ENCODE peak calls at places on chromosomes 7 and 10, in four cellular contexts. One of them, this sample, is unnamed. For H3K36me3, the result is how much of the 10 kb centered on the place peaks cover.

GRCh38 chr10:124875596-124875995 is 66.3 kb upstream of the ZRANB1 start:
- DNase-seq in H1: no peak
- DNase-seq in GM12878: no peak
- DNase-seq in HepG2: no peak
- DNase-seq in this sample: no peak

GRCh38 chr7:116802784-116803183 is 59.6 kb upstream of the CAPZA2 start:
- DNase-seq in H1: no peak
- DNase-seq in GM12878: no peak
- DNase-seq in HepG2: peak
- DNase-seq in this sample: no peak

GRCh38 chr10:124356706-124357582 is 61.8 kb downstream of the OAT start:
- DNase-seq in H1: no peak
- DNase-seq in GM12878: no peak
- DNase-seq in HepG2: no peak
- DNase-seq in this sample: no peak

GRCh38 chr7:36507868-36508440 is 118.3 kb downstream of the ANLN start:
- DNase-seq in H1: no peak
- DNase-seq in GM12878: no peak
- DNase-seq in HepG2: no peak
- DNase-seq in this sample: no peak

GRCh38 chr10:4804505-4804904 is 21.5 kb upstream of the AKR1E2 start:
- DNase-seq in GM12878: no peak
- DNase-seq in HepG2: no peak
- DNase-seq in H1: no peak
- DNase-seq in this sample: no peak

GRCh38 chr7:103395071-103395470 is 47.6 kb downstream of the PSMC2 start:
- DNase-seq in GM12878: no peak
- DNase-seq in HepG2: no peak
- DNase-seq in H1: no peak
- DNase-seq in this sample: no peak

GRCh38 chr7:116687801-116688201 is 15.8 kb downstream of the MET start:
- DNase-seq in GM12878: no peak
- DNase-seq in HepG2: peak
- DNase-seq in H1: no peak
- DNase-seq in this sample: no peak

GRCh38 chr10:122879339-122880273 is at the start of gene FAM24B:
- DNase-seq in H1: peak
- DNase-seq in HepG2: peak
- DNase-seq in GM12878: peak
- DNase-seq in this sample: peak

GRCh38 chr7:95246935-95247370 is 77.4 kb downstream of the PON1 start:
- DNase-seq in HepG2: peak
- DNase-seq in GM12878: peak
- DNase-seq in H1: peak
- DNase-seq in this sample: peak

GRCh38 chr7:148356303-148356702 is 234.3 kb upstream of the C7orf33 start:
- DNase-seq in GM12878: no peak
- DNase-seq in H1: peak
- DNase-seq in HepG2: no peak
- DNase-seq in this sample: no peak

GRCh38 chr7:17099083-17099973 is 199.1 kb upstream of the AHR start:
- DNase-seq in GM12878: no peak
- DNase-seq in H1: no peak
- DNase-seq in HepG2: peak
- DNase-seq in this sample: no peak

GRCh38 chr10:75350791-75351190 is 50.8 kb downstream of the ZNF503 start:
- DNase-seq in HepG2: no peak
- DNase-seq in GM12878: no peak
- DNase-seq in H1: no peak
- DNase-seq in this sample: no peak

GRCh38 chr7:137626469-137627067 is 220.2 kb downstream of the DGKI start:
- DNase-seq in HepG2: peak
- DNase-seq in GM12878: peak
- DNase-seq in H1: peak
- DNase-seq in this sample: peak

GRCh38 chr7:137996386-137996851 is 5.5 kb downstream of the CREB3L2 start:
- DNase-seq in GM12878: no peak
- DNase-seq in H1: no peak
- DNase-seq in HepG2: no peak
- DNase-seq in this sample: no peak

GRCh38 chr10:69090687-69091450 is 3.0 kb downstream of the SRGN start:
- DNase-seq in HepG2: no peak
- DNase-seq in GM12878: no peak
- DNase-seq in H1: no peak
- DNase-seq in this sample: no peak

GRCh38 chr10:19817251-19818046 is 1.2 kb downstream of the PLXDC2 start:
- DNase-seq in H1: no peak
- DNase-seq in HepG2: no peak
- DNase-seq in GM12878: no peak
- DNase-seq in this sample: no peak

GRCh38 chr10:42790835-42791234 is 8.2 kb downstream of the BMS1 start:
- DNase-seq in HepG2: no peak
- DNase-seq in H1: no peak
- DNase-seq in GM12878: no peak
- DNase-seq in this sample: peak

GRCh38 chr10:42801135-42801534 is 18.5 kb downstream of the BMS1 start:
- DNase-seq in GM12878: no peak
- DNase-seq in HepG2: no peak
- DNase-seq in H1: no peak
- DNase-seq in this sample: no peak

GRCh38 chr10:42795701-42796100 is 13.1 kb downstream of the BMS1 start:
- DNase-seq in GM12878: no peak
- DNase-seq in HepG2: no peak
- DNase-seq in H1: no peak
- DNase-seq in this sample: no peak
- H3K36me3 ChIP-seq in GM12878: half or more
- H3K36me3 ChIP-seq in HepG2: under half
- H3K36me3 ChIP-seq in H1: half or more
- H3K36me3 ChIP-seq in this sample: half or more

GRCh38 chr10:130167707-130168106 is 31.5 kb downstream of the GLRX3 start:
- DNase-seq in H1: no peak
- DNase-seq in HepG2: no peak
- DNase-seq in GM12878: no peak
- DNase-seq in this sample: no peak

GRCh38 chr10:130171196-130171595 is 35.0 kb downstream of the GLRX3 start:
- DNase-seq in GM12878: no peak
- DNase-seq in HepG2: no peak
- DNase-seq in H1: no peak
- DNase-seq in this sample: no peak

GRCh38 chr10:130174343-130174742 is 38.2 kb downstream of the GLRX3 start:
- DNase-seq in HepG2: no peak
- DNase-seq in GM12878: no peak
- DNase-seq in H1: no peak
- DNase-seq in this sample: no peak

GRCh38 chr10:130167193-130167592 is 31.0 kb downstream of the GLRX3 start:
- DNase-seq in HepG2: no peak
- DNase-seq in GM12878: no peak
- DNase-seq in H1: no peak
- DNase-seq in this sample: no peak

GRCh38 chr10:130169136-130169888 is 33.1 kb downstream of the GLRX3 start:
- DNase-seq in GM12878: no peak
- DNase-seq in H1: no peak
- DNase-seq in HepG2: no peak
- DNase-seq in this sample: no peak
- TF ChIP-seq SUZ12 in GM12878: no peak
- TF ChIP-seq SUZ12 in H1: no peak
- TF ChIP-seq SUZ12 in HepG2: no peak
- TF ChIP-seq SUZ12 in this sample: no peak

GRCh38 chr7:124784879-124785818 is 19.6 kb upstream of the GPR37 start:
- DNase-seq in GM12878: no peak
- DNase-seq in H1: no peak
- DNase-seq in HepG2: peak
- DNase-seq in this sample: peak
- TF ChIP-seq YY1 in GM12878: peak
- TF ChIP-seq YY1 in H1: peak
- TF ChIP-seq YY1 in HepG2: no peak
- TF ChIP-seq YY1 in this sample: no peak

GRCh38 chr10:1043532-1043995 is 5.4 kb downstream of the IDI1 start:
- DNase-seq in GM12878: peak
- DNase-seq in H1: no peak
- DNase-seq in HepG2: no peak
- DNase-seq in this sample: no peak
- H3K36me3 ChIP-seq in GM12878: under half
- H3K36me3 ChIP-seq in H1: under half
- H3K36me3 ChIP-seq in HepG2: under half
- H3K36me3 ChIP-seq in this sample: half or more

GRCh38 chr7:85074992-85075391 is 111.9 kb downstream of the SEMA3D start:
- DNase-seq in H1: no peak
- DNase-seq in HepG2: no peak
- DNase-seq in GM12878: no peak
- DNase-seq in this sample: no peak

GRCh38 chr7:85067371-85067770 is 119.5 kb downstream of the SEMA3D start:
- DNase-seq in HepG2: no peak
- DNase-seq in H1: no peak
- DNase-seq in GM12878: no peak
- DNase-seq in this sample: no peak

GRCh38 chr7:85074016-85074415 is 112.8 kb downstream of the SEMA3D start:
- DNase-seq in H1: no peak
- DNase-seq in HepG2: no peak
- DNase-seq in GM12878: no peak
- DNase-seq in this sample: no peak

GRCh38 chr7:85068796-85069195 is 118.1 kb downstream of the SEMA3D start:
- DNase-seq in HepG2: no peak
- DNase-seq in GM12878: no peak
- DNase-seq in H1: no peak
- DNase-seq in this sample: no peak

DNA sequence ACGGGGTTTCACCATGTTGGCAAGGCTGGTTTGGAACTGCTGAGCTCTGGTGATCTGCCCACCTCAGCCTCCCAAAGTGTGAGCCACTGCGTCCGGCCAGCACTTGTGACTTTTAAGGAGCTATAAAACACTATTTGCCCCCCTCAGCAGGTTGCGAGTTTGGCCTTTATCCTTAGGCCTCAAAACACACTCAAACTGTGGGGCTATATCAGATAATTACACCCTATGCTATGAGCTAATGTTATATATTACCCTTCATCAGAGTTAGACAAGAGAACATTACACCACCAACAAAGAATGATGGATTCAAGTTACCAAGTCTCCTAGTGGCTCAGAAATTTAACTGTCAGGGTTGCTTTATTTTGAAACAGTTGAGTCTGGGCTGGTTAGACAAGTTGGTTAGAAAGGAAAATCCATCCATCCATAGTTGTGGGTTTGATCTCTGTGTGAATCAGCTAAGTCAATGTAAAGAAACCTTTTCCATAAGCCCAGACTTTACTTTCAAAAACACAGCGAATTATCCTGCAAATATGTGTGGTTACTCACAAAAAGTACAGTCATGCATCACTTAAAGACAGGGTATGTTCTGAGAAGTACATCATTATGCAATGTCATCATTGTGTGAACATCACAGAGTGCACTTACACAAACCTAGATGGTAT is 115.8 kb downstream of the SEMA3D start:
- DNase-seq in HepG2: no peak
- DNase-seq in GM12878: no peak
- DNase-seq in H1: no peak
- DNase-seq in this sample: no peak
- TF ChIP-seq SUZ12 in HepG2: no peak
- TF ChIP-seq SUZ12 in GM12878: no peak
- TF ChIP-seq SUZ12 in H1: no peak
- TF ChIP-seq SUZ12 in this sample: no peak

GRCh38 chr7:50653997-50654425 is 88.8 kb upstream of the DDC start:
- DNase-seq in GM12878: no peak
- DNase-seq in H1: peak
- DNase-seq in HepG2: no peak
- DNase-seq in this sample: no peak
- TF ChIP-seq YY1 in GM12878: no peak
- TF ChIP-seq YY1 in H1: no peak
- TF ChIP-seq YY1 in HepG2: no peak
- TF ChIP-seq YY1 in this sample: no peak

GRCh38 chr7:66142334-66142733 is 27.7 kb downstream of the CRCP start:
- DNase-seq in HepG2: peak
- DNase-seq in GM12878: no peak
- DNase-seq in H1: no peak
- DNase-seq in this sample: no peak
- H3K36me3 ChIP-seq in HepG2: under half
- H3K36me3 ChIP-seq in GM12878: under half
- H3K36me3 ChIP-seq in H1: under half
- H3K36me3 ChIP-seq in this sample: half or more

GRCh38 chr10:34864156-34865075 is 49.3 kb upstream of the PARD3 start:
- DNase-seq in GM12878: no peak
- DNase-seq in H1: no peak
- DNase-seq in HepG2: no peak
- DNase-seq in this sample: no peak
- TF ChIP-seq SUZ12 in GM12878: no peak
- TF ChIP-seq SUZ12 in H1: no peak
- TF ChIP-seq SUZ12 in HepG2: no peak
- TF ChIP-seq SUZ12 in this sample: no peak

DNA sequence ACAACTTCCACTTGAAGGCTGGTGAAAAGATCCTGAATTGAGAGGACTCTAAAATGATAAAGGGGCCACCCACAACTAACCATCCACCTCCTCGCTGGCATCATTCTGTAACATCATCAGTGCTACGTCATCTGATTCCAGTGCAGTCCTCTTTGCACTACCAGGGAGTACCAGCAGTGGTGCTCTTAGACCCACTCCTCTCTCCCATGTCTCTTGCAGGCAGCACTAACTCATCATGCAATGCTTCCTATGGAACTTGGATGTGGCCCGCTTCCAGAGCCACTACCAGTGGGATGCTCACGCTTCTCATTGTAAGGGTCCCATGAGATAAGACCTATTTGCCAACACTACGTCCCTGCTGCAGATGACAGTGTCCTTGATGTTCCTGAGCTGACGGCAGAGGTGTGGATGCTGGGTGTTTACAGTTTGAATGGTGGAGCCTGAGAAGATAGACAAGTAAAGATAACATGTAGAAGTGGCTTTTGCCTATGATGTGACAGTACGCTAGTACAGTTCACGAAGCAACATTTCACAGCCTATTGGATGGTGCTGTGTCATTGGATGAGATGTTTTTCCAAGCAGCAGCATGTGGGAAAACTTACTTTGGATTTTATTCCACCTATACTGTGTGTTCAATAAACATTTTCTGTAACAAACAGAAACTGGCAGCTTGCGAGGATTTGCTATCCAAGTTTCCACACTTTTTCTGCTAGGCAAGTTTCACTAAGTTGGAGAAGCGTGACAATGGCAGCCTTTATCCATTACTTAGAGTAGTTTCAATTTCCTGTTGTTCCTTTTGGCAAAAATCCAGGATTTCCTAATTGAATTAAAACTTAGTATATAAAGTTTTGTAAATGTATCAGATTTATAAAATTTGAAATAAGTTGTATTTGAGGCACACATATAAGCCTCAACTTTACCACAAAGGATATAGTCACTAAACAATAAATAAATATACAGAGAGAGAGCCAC is 35.9 kb upstream of the COBL start:
- DNase-seq in HepG2: no peak
- DNase-seq in GM12878: no peak
- DNase-seq in H1: no peak
- DNase-seq in this sample: no peak
- TF ChIP-seq YY1 in HepG2: no peak
- TF ChIP-seq YY1 in GM12878: no peak
- TF ChIP-seq YY1 in H1: no peak
- TF ChIP-seq YY1 in this sample: no peak

DNA sequence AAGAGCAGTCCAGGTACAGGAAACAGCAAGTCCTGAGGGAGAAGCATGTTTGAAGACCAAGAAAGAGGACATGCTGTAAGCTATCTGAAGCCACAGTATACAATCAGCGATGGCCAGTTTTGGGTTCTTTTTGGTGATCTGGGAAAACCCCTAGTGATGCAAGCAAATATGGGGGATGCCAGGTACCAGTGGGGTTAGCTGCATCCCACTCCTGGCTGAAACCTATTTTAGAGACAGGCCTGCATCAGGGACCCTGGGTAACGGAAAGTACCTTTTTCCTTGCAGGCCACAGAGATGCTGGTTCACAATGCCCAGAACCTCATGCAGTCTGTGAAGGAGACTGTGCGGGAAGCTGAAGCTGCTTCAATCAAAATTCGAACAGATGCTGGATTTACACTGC is 32.9 kb downstream of the AP3M1 start:
- DNase-seq in HepG2: no peak
- DNase-seq in H1: no peak
- DNase-seq in GM12878: peak
- DNase-seq in this sample: no peak
- H3K36me3 ChIP-seq in HepG2: under half
- H3K36me3 ChIP-seq in H1: half or more
- H3K36me3 ChIP-seq in GM12878: under half
- H3K36me3 ChIP-seq in this sample: half or more